ENCODE peak calls at places on chromosomes 4 and X, in five cellular contexts. Q is ovary, F is psoas muscle, N is mammary epithelial cell, G is tibial artery. I is an unnamed sample.

GRCh38 chr4:95539056-95539455 is 9.7 kb downstream of the UNC5C start:
- DNase-seq in Q (no peak), F (no peak), N (peak; percentile 77), G (no peak), I (no peak)

GRCh38 chrX:44946771-44947170 is 73.8 kb downstream of the KDM6A start:
- DNase-seq in Q (no peak), F (no peak), N (peak; percentile 20), G (no peak), I (no peak)

GRCh38 chrX:23964177-23964576 is 56.4 kb downstream of the CXorf58 start:
- DNase-seq in Q (no peak), F (no peak), N (no peak), G (no peak), I (no peak)

GRCh38 chr4:3111461-3111860 is 37.0 kb downstream of the HTT start:
- DNase-seq in Q (no peak), F (no peak), N (no peak), G (no peak), I (no peak)

GRCh38 chrX:20218809-20219505 is 47.8 kb downstream of the RPS6KA3 start:
- DNase-seq in Q (peak; percentile 28), F (no peak), N (no peak), G (no peak), I (peak; percentile 18)

GRCh38 chrX:111615227-111615626 is 65.7 kb upstream of the ALG13 start:
- DNase-seq in Q (no peak), F (no peak), N (peak; percentile 14), G (no peak), I (no peak)

GRCh38 chr4:55291227-55291629 is 54.8 kb upstream of the SRD5A3 start:
- DNase-seq in Q (no peak), F (peak; percentile 76), N (no peak), G (peak; percentile 76), I (no peak)

GRCh38 chrX:135484636-135485289 is 35.7 kb upstream of the INTS6L start:
- DNase-seq in Q (no peak), F (no peak), N (peak; percentile 19), G (no peak), I (peak; percentile 26)

GRCh38 chr4:73735231-73735630 is 5.1 kb upstream of the CXCL8 start:
- DNase-seq in Q (no peak), F (no peak), N (peak; percentile 35), G (no peak), I (no peak)

GRCh38 chr4:188030401-188030800 is 34.8 kb downstream of the ZFP42 start:
- DNase-seq in Q (no peak), F (no peak), N (no peak), G (no peak), I (no peak)

GRCh38 chrX:48971325-48972213 is at the start of gene KCND1:
- DNase-seq in Q (no peak), F (peak; percentile 52), N (no peak), G (peak; percentile 67), I (peak; percentile 17)

GRCh38 chrX:39477438-39478120 is 620.2 kb downstream of the BCOR start:
- DNase-seq in Q (peak; percentile 30), F (peak; percentile 68), N (no peak), G (no peak), I (peak; percentile 25)

GRCh38 chr4:253936-254756 is 51.1 kb downstream of the ZNF732 start:
- DNase-seq in Q (no peak), F (no peak), N (no peak), G (no peak), I (no peak)

GRCh38 chr4:54898163-54898562 is 227.2 kb downstream of the KDR start:
- DNase-seq in Q (no peak), F (no peak), N (no peak), G (no peak), I (no peak)

GRCh38 chr4:165207431-165208321 is at the start of gene KLHL2:
- DNase-seq in Q (peak; percentile 73), F (peak; percentile 86), N (peak; percentile 59), G (peak; percentile 88), I (peak; percentile 75)

GRCh38 chrX:107678957-107679740 is 50.8 kb downstream of the PRPS1 start:
- DNase-seq in Q (peak; percentile 82), F (peak; percentile 89), N (peak; percentile 63), G (peak; percentile 91), I (peak; percentile 51)

GRCh38 chr4:82784615-82785247 is 13.9 kb downstream of the SCD5 start:
- DNase-seq in Q (no peak), F (no peak), N (no peak), G (no peak), I (no peak)

GRCh38 chr4:169008478-169008877 is 1.6 kb downstream of the CBR4 start:
- DNase-seq in Q (no peak), F (no peak), N (no peak), G (no peak), I (no peak)
- H3K4me3 ChIP-seq in Q (no peak overlapping the region), F (peak overlapping the region; percentile 90), N (peak overlapping the region; percentile 78), G (no peak overlapping the region), I (no peak overlapping the region)

DNA sequence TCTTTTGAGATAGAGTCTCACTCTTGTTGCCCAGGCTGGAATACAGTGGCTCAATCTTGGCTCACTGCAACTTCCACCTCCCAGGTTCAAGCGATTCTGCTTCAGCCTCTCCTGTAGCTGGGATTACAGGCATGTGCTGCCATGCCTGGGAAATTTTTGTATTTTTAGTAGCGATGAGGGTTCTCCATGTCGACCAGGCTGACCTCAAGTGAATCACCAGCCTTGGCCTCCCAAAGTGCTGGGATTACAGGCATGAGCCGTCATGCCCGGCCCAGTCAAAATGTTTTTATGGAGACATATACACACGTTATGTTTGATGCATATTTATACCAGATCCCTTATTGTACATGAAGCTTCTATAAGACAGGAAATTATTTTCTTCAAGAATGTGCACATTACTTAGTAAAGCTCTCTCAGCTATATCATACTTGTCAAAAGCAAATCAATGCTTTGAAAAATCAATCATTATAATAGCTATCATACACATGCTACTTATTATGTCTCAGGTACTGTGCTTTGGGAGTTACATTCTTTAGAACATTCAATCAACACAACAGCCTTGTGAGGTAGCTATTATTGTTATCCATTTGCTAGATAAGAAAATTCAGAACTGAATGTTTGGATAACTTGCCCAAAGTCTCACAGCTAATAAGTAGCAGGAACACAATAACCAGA is 269.2 kb downstream of the FSTL5 start:
- DNase-seq in Q (no peak), F (no peak), N (peak; percentile 66), G (no peak), I (no peak)
- H3K27ac ChIP-seq in Q (no peak overlapping the region), F (no peak overlapping the region), N (peak overlapping the region; percentile 18), G (no peak overlapping the region), I (no peak overlapping the region)

GRCh38 chr4:1405636-1406415 is 416 bp downstream of the NKX1-1 start:
- DNase-seq in Q (no peak), F (no peak), N (no peak), G (peak; percentile 53), I (no peak)

GRCh38 chr4:1406946-1407656 is 859 bp upstream of the NKX1-1 start:
- DNase-seq in Q (no peak), F (no peak), N (no peak), G (no peak), I (no peak)

GRCh38 chr4:1407657-1408333 is 1.6 kb upstream of the NKX1-1 start:
- DNase-seq in Q (no peak), F (no peak), N (no peak), G (peak; percentile 48), I (no peak)

GRCh38 chr4:1405249-1405635 is 1.0 kb downstream of the NKX1-1 start:
- DNase-seq in Q (no peak), F (no peak), N (no peak), G (no peak), I (no peak)

GRCh38 chr4:1406416-1406945 is at the start of gene NKX1-1:
- DNase-seq in Q (no peak), F (no peak), N (no peak), G (no peak), I (no peak)
- H3K9me3 ChIP-seq in Q (no peaks in the 10 kb centered on the region), F (no peaks in the 10 kb centered on the region), N (no peaks in the 10 kb centered on the region), G (no peaks in the 10 kb centered on the region), I (no peaks in the 10 kb centered on the region)

GRCh38 chrX:69258893-69259292 is 93.6 kb upstream of the PJA1 start:
- DNase-seq in Q (no peak), F (no peak), N (no peak), G (no peak), I (no peak)

GRCh38 chrX:69262036-69262905 is 97.0 kb upstream of the PJA1 start:
- DNase-seq in Q (peak; percentile 46), F (no peak), N (peak; percentile 42), G (no peak), I (no peak)

GRCh38 chrX:69263421-69263820 is 98.2 kb upstream of the PJA1 start:
- DNase-seq in Q (no peak), F (no peak), N (no peak), G (no peak), I (no peak)

GRCh38 chrX:69268637-69269036 is 103.4 kb upstream of the PJA1 start:
- DNase-seq in Q (no peak), F (no peak), N (no peak), G (no peak), I (peak; percentile 32)

DNA sequence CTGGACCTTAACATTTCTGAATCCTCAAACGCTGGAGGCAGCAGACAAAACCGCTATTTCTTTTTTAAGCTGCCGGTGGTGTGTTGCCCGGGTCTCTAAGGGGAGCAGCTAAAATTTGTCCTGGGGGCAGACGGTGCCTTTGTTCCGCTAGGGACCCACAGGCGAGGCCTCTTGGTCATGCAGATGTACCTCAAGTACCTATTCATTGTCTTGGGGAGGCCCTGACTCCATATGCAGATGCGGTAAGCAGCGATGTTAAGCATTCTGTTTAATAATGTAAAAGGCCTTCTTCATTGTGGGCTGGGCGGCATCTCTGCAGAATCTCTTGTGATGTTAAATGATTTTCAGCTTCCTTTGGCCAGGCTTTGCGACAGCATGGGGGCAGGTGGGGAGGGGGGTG is 98.9 kb upstream of the PJA1 start:
- DNase-seq in Q (no peak), F (no peak), N (no peak), G (no peak), I (no peak)
- H3K4me3 ChIP-seq in Q (no peak overlapping the region), F (no peak overlapping the region), N (no peak overlapping the region), G (no peak overlapping the region), I (no peak overlapping the region)

DNA sequence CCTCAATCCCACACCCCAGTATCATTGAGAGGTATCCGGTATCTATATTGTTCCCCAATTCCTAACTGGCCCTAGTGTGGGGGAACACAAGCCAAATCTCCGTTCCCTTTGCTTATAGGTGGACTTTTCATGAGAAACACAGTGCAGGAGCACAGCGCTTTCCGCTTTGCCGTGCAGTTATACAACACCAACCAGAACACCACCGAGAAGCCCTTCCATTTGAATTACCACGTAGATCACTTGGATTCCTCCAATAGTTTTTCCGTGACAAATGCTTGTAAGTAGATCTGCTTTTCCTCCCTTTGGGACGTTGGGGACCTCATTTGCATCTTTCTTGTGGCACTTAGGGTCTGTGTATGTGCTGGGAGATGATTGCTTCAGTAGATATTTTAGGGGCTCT is 1.6 kb downstream of the GRIA3 start:
- DNase-seq in Q (no peak), F (no peak), N (no peak), G (no peak), I (no peak)
- H3K27ac ChIP-seq in Q (no peak overlapping the region), F (no peak overlapping the region), N (no peak overlapping the region), G (no peak overlapping the region), I (no peak overlapping the region)

GRCh38 chr4:29861307-29861706 is 858.9 kb upstream of the PCDH7 start:
- DNase-seq in Q (no peak), F (no peak), N (no peak), G (no peak), I (no peak)
- H3K9me3 ChIP-seq in Q (no peaks in the 10 kb centered on the region), F (no peaks in the 10 kb centered on the region), N (peaks cover 7% of the 10 kb centered on the region), G (no peaks in the 10 kb centered on the region), I (no peaks in the 10 kb centered on the region)

I was measured in small intestine.